ENCODE peak calls at places on chromosomes 6 and 20, in four cellular contexts. V is fibroblast of pulmonary artery, D is neural crest cell, H is fibroblast of mammary gland. S is an unnamed sample.

GRCh38 chr6:134884752-134885151 is 65.1 kb downstream of the ALDH8A1 start:
- DNase-seq in V (no peak), D (no peak), H (no peak), S (no peak)

GRCh38 chr20:40545478-40545877 is 143.6 kb downstream of the MAFB start:
- DNase-seq in H (no peak), V (no peak), D (no peak), S (no peak)

GRCh38 chr6:28910901-28911680 is 12.7 kb downstream of the TRIM27 start:
- DNase-seq in H (peak), V (no peak), D (no peak), S (no peak)

GRCh38 chr6:159594106-159594749 is 98.8 kb downstream of the SOD2 start:
- DNase-seq in V (peak), H (peak), D (no peak), S (no peak)

GRCh38 chr6:168985705-168986104 is 267.9 kb downstream of the THBS2 start:
- DNase-seq in D (no peak), H (no peak), V (no peak), S (no peak)

GRCh38 chr20:30376767-30377658 is 880.5 kb upstream of the DEFB115 start:
- DNase-seq in D (no peak), V (peak), H (peak), S (peak)

GRCh38 chr6:56399250-56399671 is 151.9 kb upstream of the COL21A1 start:
- DNase-seq in D (no peak), V (peak), H (peak), S (no peak)

GRCh38 chr6:131658287-131658686 is 21.2 kb downstream of the ENPP3 start:
- DNase-seq in V (no peak), H (no peak), D (no peak), S (no peak)

GRCh38 chr6:16108996-16109658 is 19.8 kb upstream of the MYLIP start:
- DNase-seq in H (no peak), V (peak), D (no peak), S (no peak)

GRCh38 chr6:34147906-34148701 is 2.2 kb upstream of the GRM4 start:
- DNase-seq in D (no peak), H (no peak), V (no peak), S (no peak)

GRCh38 chr20:10655723-10656122 is 18.1 kb downstream of the JAG1 start:
- DNase-seq in H (no peak), D (no peak), V (no peak), S (no peak)

GRCh38 chr20:52340036-52340634 is 148.6 kb upstream of the ZFP64 start:
- DNase-seq in D (no peak), H (peak), V (peak), S (no peak)

GRCh38 chr6:150932976-150933375 is 67.5 kb downstream of the MTHFD1L start:
- DNase-seq in H (peak), V (no peak), D (no peak), S (no peak)

GRCh38 chr6:157280153-157280552 is 43.2 kb downstream of the TMEM242 start:
- DNase-seq in D (no peak), V (no peak), H (no peak), S (no peak)

GRCh38 chr20:15107952-15108351 is 770.5 kb upstream of the FLRT3 start:
- DNase-seq in D (no peak), H (no peak), V (no peak), S (no peak)

GRCh38 chr20:5531318-5532081 is 214.7 kb upstream of the PROKR2 start:
- DNase-seq in D (no peak), V (peak), H (peak), S (no peak)

GRCh38 chr20:29298759-29299613 is 1958.5 kb upstream of the DEFB115 start:
- DNase-seq in V (peak), D (no peak), H (peak), S (no peak)

GRCh38 chr6:85449818-85450577 is at the start of gene NT5E:
- DNase-seq in V (peak), D (peak), H (peak), S (peak)

GRCh38 chr6:365835-366234 is 25.7 kb upstream of the IRF4 start:
- DNase-seq in V (no peak), D (no peak), H (no peak), S (no peak)

GRCh38 chr20:16020971-16021370 is 552.3 kb downstream of the KIF16B start:
- DNase-seq in D (no peak), V (no peak), H (peak), S (no peak)

GRCh38 chr6:161498359-161498758 is 224.5 kb upstream of the AGPAT4 start:
- DNase-seq in V (peak), D (no peak), H (peak), S (no peak)
- TF ChIP-seq CTCF in V (peak), D (peak), H (peak), S (no peak)

DNA sequence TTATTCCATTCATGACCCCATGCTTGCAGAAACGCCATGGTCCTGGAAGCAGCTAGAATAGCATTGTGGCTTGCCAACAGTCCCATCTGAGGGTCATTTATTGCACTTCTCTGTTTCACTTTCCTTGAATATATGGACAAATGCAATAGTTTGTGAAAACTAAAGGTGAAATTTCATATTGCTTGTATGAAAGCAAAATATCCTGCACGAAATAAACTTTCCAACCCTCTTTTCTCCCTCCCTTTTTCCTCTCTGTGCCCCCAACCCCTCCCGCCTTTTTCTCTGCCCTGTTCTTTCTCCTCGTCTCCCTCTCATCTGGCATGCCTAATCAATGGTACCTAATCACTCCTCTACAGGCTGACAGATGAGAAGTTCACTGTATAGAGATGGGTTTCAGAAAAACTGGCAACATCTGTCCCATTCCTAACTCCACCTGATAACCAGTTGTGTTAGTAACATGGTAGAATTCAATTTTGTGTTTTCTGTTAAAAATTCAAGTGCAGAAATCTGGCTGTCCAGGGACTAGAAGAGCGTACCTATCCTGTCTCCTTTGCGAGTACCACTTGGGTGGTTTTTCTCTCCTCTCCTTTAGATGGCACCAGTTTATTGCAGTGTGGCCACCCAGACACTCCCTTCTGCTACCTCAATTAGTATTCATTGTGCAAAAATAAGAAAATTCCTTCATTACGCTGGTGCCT is 198.6 kb downstream of the FOXA2 start:
- DNase-seq in D (no peak), H (no peak), V (peak), S (no peak)
- TF ChIP-seq CTCF in D (no peak), H (peak), V (peak), S (no peak)

DNA sequence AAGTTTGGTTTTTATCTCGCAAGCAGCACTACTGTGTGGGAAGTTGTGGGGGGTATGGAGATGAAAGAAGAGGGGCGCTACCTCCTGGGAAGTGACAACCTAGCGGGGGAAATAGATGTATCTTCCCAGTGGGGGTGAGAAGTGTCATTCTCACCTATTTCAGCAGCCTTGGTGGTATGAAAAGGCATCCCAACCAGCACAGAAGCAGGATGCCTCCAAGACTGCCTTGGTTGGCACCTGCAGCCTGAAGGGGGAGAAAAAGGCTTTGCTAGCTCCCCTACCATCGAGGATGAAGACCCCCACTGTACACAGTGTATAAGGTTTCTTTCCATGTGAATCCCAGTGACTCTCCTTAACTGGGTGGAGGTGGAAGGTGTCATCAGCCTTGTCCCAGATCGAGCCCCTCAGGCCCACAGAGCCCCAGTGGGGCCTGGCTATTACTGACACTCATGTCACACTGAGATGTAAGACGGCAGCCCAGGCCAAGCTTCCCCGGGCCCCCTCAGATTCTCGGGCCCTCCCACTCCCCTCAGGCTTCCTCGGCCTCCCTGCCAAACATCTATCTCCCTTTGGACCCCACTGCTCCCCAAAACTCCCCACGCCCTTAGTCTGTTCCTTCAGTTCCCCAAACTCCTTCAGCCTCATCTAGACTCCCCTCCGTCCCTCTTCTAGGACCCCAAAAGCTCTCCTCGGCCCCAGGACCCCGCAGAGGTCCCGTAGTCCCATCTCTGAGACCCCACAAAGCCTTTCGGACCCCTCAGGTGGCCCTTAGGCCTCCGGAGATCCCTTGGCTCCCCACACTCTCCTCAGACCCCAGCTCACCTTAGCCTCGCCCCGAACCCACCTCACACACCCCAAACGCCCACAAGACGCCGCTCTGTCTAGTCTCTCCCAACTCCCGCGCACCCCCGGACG is 688 bp downstream of the COMMD7 start:
- DNase-seq in H (no peak), D (no peak), V (no peak), S (peak)
- TF ChIP-seq CTCF in H (no peak), D (no peak), V (no peak), S (no peak)

GRCh38 chr20:62139636-62140035 is 3.6 kb downstream of the PSMA7 start:
- DNase-seq in D (no peak), V (no peak), H (no peak), S (no peak)

GRCh38 chr20:62143118-62143975 is at the start of the genes PSMA7 and SS18L1:
- DNase-seq in V (peak), H (peak), D (peak), S (peak)

GRCh38 chr20:62142252-62143117 is 709 bp downstream of the PSMA7 start:
- DNase-seq in D (no peak), V (no peak), H (no peak), S (no peak)

GRCh38 chr20:62141043-62141396 is 2.2 kb downstream of the PSMA7 start:
- DNase-seq in D (no peak), V (no peak), H (no peak), S (no peak)

DNA sequence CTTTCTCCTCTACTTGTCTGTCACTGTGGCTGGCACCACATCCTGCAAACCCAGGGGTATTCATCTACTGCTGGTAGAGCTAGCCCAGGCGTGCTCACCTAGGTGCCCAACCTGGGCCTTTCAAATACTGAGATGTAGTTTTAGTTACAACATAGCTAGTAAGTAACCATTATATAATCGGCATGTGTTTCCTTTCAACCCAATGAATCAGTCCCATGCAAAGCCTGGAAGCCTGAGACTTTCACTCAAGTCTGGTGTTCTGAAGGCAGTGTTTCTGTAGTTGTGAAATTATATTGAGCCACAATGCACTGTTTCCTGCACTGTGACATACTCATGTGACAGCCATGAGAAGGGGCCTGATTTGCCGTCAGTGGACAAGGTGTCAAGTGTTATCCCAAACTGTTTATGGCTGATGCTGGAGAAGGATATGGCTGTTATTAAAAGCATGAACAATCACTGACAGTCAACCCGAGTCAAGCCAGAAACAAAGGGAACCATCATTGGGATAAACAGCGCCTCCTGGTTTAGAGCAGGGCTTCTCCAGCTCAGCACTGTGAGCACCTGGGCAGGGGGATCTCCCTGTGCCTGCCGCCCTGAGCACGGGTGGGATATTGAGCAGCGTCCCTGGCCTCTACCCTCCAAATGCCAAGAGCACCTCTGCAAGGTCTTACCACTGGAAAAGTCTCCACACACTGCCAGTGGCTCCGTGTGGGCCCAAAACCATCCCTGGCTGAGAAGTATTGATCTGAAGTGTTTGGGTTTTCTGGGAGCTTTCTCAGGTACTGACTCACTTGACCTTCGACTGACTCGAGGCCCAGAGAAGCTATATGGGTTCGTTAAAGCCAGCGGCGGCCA is 1.6 kb downstream of the PSMA7 start:
- DNase-seq in V (peak), D (no peak), H (peak), S (no peak)
- TF ChIP-seq CTCF in V (peak), D (peak), H (peak), S (peak)

GRCh38 chr6:138520463-138520862 is 21.2 kb upstream of the NHSL1 start:
- DNase-seq in D (no peak), H (peak), V (peak), S (peak)
- TF ChIP-seq CTCF in D (peak), H (peak), V (peak), S (no peak)

S was measured in GM10248.